ENCODE peak calls at places on chromosomes 16 and 17, in five cellular contexts. P is A549, M is HepG2, Z is K562, T is WTC11. W is an unnamed sample.

GRCh38 chr17:8038954-8039610 is at the start of gene ALOX15B:
- DNase-seq in P (no peak), M (no peak), Z (no peak), T (peak), W (no peak)

GRCh38 chr16:82045471-82046178 is 10.6 kb downstream of the HSD17B2 start:
- DNase-seq in P (no peak), M (no peak), Z (no peak), T (no peak), W (no peak)

GRCh38 chr17:42531455-42532354 is 4.3 kb upstream of the NAGLU start:
- DNase-seq in P (no peak), M (peak), Z (peak), T (peak), W (peak)

GRCh38 chr16:10308305-10309193 is 77.3 kb upstream of the ATF7IP2 start:
- DNase-seq in P (no peak), M (peak), Z (no peak), T (no peak), W (no peak)

GRCh38 chr16:87412371-87412995 is 20.3 kb downstream of the MAP1LC3B start:
- DNase-seq in P (no peak), M (no peak), Z (no peak), T (no peak), W (no peak)

GRCh38 chr17:21419299-21420239 is 43.4 kb downstream of the KCNJ12 start:
- DNase-seq in P (no peak), M (no peak), Z (no peak), T (peak), W (no peak)

GRCh38 chr17:21113706-21114105 is 13.1 kb upstream of the DHRS7B start:
- DNase-seq in P (no peak), M (no peak), Z (no peak), T (no peak), W (no peak)

GRCh38 chr16:77009453-77009852 is 181.5 kb upstream of the MON1B start:
- DNase-seq in P (no peak), M (no peak), Z (no peak), T (no peak), W (no peak)

GRCh38 chr16:3793161-3793576 is 75.8 kb upstream of the TRAP1 start:
- DNase-seq in P (no peak), M (no peak), Z (peak), T (no peak), W (peak)

GRCh38 chr16:785563-786535 is 2.3 kb downstream of the RPUSD1 start:
- DNase-seq in P (peak), M (peak), Z (peak), T (peak), W (peak)

GRCh38 chr16:71748226-71748625 is 23.7 kb upstream of the PHLPP2 start:
- DNase-seq in P (no peak), M (no peak), Z (no peak), T (no peak), W (no peak)

GRCh38 chr16:71746442-71747046 is 22.0 kb upstream of the PHLPP2 start:
- DNase-seq in P (peak), M (peak), Z (peak), T (no peak), W (peak)
- TF ChIP-seq JUN in P (no peak), M (no peak), Z (no peak), T (no peak), W (no peak)

GRCh38 chr17:72562628-72563188 is 441.9 kb downstream of the SOX9 start:
- DNase-seq in P (no peak), M (no peak), Z (no peak), T (no peak), W (no peak)

GRCh38 chr17:72561680-72562079 is 440.9 kb downstream of the SOX9 start:
- DNase-seq in P (no peak), M (no peak), Z (no peak), T (no peak), W (no peak)

GRCh38 chr17:72558971-72559476 is 438.2 kb downstream of the SOX9 start:
- DNase-seq in P (no peak), M (no peak), Z (no peak), T (no peak), W (no peak)

GRCh38 chr17:72561266-72561665 is 440.4 kb downstream of the SOX9 start:
- DNase-seq in P (no peak), M (no peak), Z (no peak), T (no peak), W (no peak)

DNA sequence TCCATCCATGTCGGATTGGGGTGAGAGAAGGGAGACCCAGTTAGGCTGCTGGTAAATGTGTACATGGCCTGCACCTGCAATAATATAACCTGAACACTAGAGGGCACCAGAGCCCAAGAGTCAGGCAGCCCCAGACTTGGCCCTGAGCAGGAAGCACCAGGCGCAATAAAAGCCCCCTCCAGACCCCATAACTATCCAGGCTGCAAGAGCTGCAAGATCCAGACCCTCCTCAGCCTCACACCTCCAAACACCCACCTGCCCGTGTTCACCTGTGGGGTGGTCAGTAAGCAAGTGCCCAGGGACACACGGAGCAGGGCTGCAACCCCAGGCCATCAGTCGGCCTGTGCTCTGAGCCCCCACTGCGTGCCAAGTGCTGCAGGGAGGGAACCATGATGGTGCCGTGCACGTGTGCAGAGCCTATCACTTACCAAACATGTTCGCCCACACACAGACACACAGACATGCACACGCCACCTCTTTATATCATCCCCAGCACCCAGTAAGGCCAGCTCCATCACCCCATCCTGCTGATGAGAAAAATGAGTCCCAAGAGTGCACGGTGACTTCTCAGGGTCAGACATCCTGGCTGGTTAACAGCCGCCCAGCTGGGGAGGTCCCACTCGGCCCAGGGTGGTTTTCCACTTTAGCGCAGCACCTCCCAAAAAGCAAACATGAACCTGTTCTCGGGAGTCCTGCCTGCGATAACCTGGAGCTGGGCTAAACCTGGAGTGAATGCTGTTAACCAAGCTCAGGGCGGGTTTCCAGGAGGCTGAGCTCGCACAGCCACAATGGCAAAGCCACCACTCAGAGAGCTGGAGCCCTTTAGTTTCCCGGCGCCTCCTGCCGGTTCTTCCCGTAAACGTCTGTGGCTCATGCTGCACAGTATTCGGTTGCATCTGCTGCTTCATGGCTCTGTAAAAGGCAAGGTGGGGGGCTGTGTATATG is 439.8 kb downstream of the SOX9 start:
- DNase-seq in P (peak), M (peak), Z (peak), T (peak), W (peak)
- TF ChIP-seq JUN in P (no peak), M (no peak), Z (no peak), T (no peak), W (no peak)

GRCh38 chr17:64741924-64742670 is 80.0 kb upstream of the SMURF2 start:
- DNase-seq in P (no peak), M (no peak), Z (no peak), T (no peak), W (peak)
- TF ChIP-seq JUN in P (no peak), M (no peak), Z (no peak), T (no peak), W (no peak)

GRCh38 chr17:55219939-55220338 is 44.8 kb upstream of the HLF start:
- DNase-seq in P (no peak), M (no peak), Z (no peak), T (no peak), W (no peak)
- TF ChIP-seq JUN in P (no peak), M (no peak), Z (no peak), T (no peak), W (no peak)

GRCh38 chr16:55496509-55497145 is 12.2 kb upstream of the LPCAT2 start:
- DNase-seq in P (no peak), M (no peak), Z (no peak), T (no peak), W (no peak)
- TF ChIP-seq JUN in P (no peak), M (no peak), Z (no peak), T (no peak), W (no peak)

W was measured in endothelial cell of umbilical vein.